ENCODE peak calls at places on chromosome 18, in five cellular contexts. Y, F, N, C and J are unnamed samples.

GRCh38 chr18:24016643-24017042 is 2.1 kb downstream of the TTC39C start:
- DNase-seq in F (peak), N (peak), C (no peak), Y (no peak), J (no peak)

GRCh38 chr18:6557052-6557451 is 142.3 kb upstream of the L3MBTL4 start:
- DNase-seq in N (no peak), C (no peak), F (no peak), Y (no peak), J (no peak)

GRCh38 chr18:43563780-43564179 is 286.5 kb upstream of the SYT4 start:
- DNase-seq in F (peak), N (peak), Y (peak), C (no peak), J (peak)

GRCh38 chr18:2848879-2849254 is 2.1 kb downstream of the EMILIN2 start:
- DNase-seq in F (no peak), N (no peak), Y (no peak), C (no peak), J (no peak)

GRCh38 chr18:36114251-36114650 is 14.9 kb downstream of the SLC39A6 start:
- DNase-seq in F (no peak), C (no peak), N (no peak), Y (no peak), J (no peak)

GRCh38 chr18:22069916-22070315 is 99.5 kb upstream of the GATA6 start:
- DNase-seq in F (no peak), N (no peak), C (no peak), Y (no peak), J (no peak)

GRCh38 chr18:70288171-70288850 is 534 bp upstream of the SOCS6 start:
- DNase-seq in N (no peak), F (no peak), Y (no peak), C (peak), J (no peak)

GRCh38 chr18:629303-630150 is 27.9 kb upstream of the TYMS start:
- DNase-seq in C (no peak), F (no peak), N (no peak), Y (peak), J (no peak)

GRCh38 chr18:71252351-71252862 is 963.6 kb downstream of the SOCS6 start:
- DNase-seq in N (no peak), F (no peak), C (no peak), Y (no peak), J (no peak)

GRCh38 chr18:58391113-58391892 is 237.6 kb downstream of the ALPK2 start:
- DNase-seq in C (no peak), Y (no peak), F (no peak), N (no peak), J (no peak)

GRCh38 chr18:9642799-9643445 is 28.6 kb upstream of the PPP4R1 start:
- DNase-seq in Y (peak), C (no peak), N (peak), F (no peak), J (no peak)

GRCh38 chr18:63882333-63883141 is 5.0 kb upstream of the SERPINB2 start:
- DNase-seq in Y (peak), F (peak), C (no peak), N (peak), J (no peak)

GRCh38 chr18:36808681-36809080 is 20.1 kb downstream of the TPGS2 start:
- DNase-seq in N (peak), Y (peak), C (no peak), F (no peak), J (no peak)

GRCh38 chr18:74351354-74351753 is 35.7 kb downstream of the C18orf63 start:
- DNase-seq in Y (peak), C (no peak), F (no peak), N (peak), J (peak)

GRCh38 chr18:65287642-65288041 is 463.2 kb upstream of the CDH7 start:
- DNase-seq in C (no peak), F (no peak), Y (no peak), N (no peak), J (no peak)

GRCh38 chr18:62585274-62586147 is 62.7 kb downstream of the ZCCHC2 start:
- DNase-seq in C (no peak), F (no peak), N (no peak), Y (no peak), J (no peak)

GRCh38 chr18:61735564-61736102 is 157.2 kb downstream of the RNF152 start:
- DNase-seq in F (no peak), N (no peak), Y (no peak), C (no peak), J (no peak)

DNA sequence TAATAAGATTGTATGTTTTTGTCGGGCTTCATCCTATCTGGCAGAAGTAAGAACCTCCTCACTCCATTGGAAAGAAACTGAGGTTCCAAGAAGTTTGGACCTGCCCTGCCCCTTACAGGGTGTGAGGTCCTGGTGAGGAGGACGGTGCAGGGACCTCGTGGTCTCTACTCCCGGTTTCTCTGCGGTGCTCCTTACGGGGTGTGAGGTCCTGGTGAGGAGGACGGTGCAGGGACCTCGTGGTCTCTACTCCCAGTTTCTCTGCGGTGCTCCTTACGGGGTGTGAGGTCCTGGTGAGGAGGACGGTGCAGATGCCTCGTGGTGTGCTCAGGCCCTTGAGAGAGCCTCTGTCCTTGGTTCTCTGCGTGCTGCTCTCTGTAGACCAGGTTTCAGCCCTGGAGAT is 5.2 kb downstream of the CTDP1 start:
- DNase-seq in N (no peak), C (no peak), F (no peak), Y (no peak), J (no peak)
- H3K4me3 ChIP-seq in N (no peak), C (no peak), F (no peak), Y (no peak), J (no peak)

GRCh38 chr18:27009293-27009692 is 143.8 kb upstream of the AQP4 start:
- DNase-seq in Y (no peak), C (no peak), N (no peak), F (no peak), J (no peak)

GRCh38 chr18:27007880-27008279 is 142.4 kb upstream of the AQP4 start:
- DNase-seq in F (no peak), Y (no peak), C (no peak), N (peak), J (no peak)

GRCh38 chr18:27008575-27008974 is 143.1 kb upstream of the AQP4 start:
- DNase-seq in F (no peak), Y (no peak), C (no peak), N (peak), J (no peak)

GRCh38 chr18:27004056-27004829 is 138.7 kb upstream of the AQP4 start:
- DNase-seq in C (no peak), N (peak), F (peak), Y (peak), J (peak)

GRCh38 chr18:27005589-27005988 is 140.1 kb upstream of the AQP4 start:
- DNase-seq in F (peak), Y (no peak), C (no peak), N (peak), J (peak)
- TF ChIP-seq CTCF in F (peak), Y (peak), C (peak), N (peak), J (peak)

GRCh38 chr18:79508565-79509535 is 113.1 kb downstream of the NFATC1 start:
- DNase-seq in C (peak), F (no peak), Y (no peak), N (no peak), J (no peak)
- H3K4me3 ChIP-seq in C (no peak), F (no peak), Y (no peak), N (no peak), J (no peak)

DNA sequence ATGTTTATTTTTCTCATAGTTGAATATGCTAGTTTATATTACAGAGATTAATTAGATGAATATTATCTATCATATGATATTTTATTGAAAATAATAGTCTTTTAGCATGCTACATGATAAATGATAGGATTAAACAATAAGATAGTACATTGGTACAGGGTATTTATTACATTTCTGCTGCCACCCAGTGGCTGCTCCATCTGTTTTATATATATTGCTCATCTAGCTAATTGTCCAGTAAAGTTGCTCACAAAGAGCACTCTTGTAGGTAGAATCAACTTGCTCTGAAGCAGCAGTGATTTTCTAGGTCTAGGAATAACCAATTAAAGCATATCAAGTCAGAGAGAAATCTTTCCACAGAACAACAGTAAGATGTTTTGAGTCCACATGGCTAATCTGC is 183.3 kb downstream of the ASXL3 start:
- DNase-seq in Y (peak), F (peak), N (peak), C (no peak), J (peak)
- TF ChIP-seq CTCF in Y (peak), F (peak), N (peak), C (peak), J (peak)

DNA sequence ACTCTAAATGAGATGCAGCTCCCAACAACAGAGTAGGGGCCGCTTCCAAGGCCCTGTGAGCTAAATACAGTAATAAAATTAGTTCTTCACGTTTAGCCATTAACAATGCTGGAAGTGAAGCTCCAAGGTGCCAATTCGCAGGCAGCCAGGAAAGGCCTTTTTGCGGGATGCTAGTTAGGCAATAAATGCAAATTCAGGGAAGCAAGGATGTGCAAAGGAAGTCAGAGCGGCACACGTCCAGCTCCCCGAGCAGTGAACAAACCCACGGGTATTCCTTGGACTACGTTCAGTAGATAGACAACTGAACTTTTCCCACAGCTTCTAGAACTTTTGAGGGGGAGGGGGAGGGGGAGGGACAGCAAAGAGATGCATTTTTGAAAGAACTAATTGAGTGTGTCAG is 6.9 kb downstream of the ZNF516 start:
- DNase-seq in N (peak), C (no peak), F (no peak), Y (peak), J (no peak)
- H3K4me3 ChIP-seq in N (no peak), C (no peak), F (no peak), Y (no peak), J (no peak)

GRCh38 chr18:67705748-67706147 is 189.2 kb upstream of the DSEL start:
- DNase-seq in F (peak), Y (no peak), C (no peak), N (peak), J (no peak)
- TF ChIP-seq CTCF in F (no peak), Y (peak), C (no peak), N (peak), J (no peak)

GRCh38 chr18:75915941-75916640 is 488.6 kb upstream of the SMIM21 start:
- DNase-seq in C (no peak), F (no peak), Y (no peak), N (no peak), J (no peak)

GRCh38 chr18:75916641-75916982 is 489.1 kb upstream of the SMIM21 start:
- DNase-seq in N (no peak), C (no peak), Y (no peak), F (no peak), J (no peak)
- H3K4me3 ChIP-seq in N (no peak), C (no peak), Y (peak), F (no peak), J (no peak)